ENCODE peak calls at places on chromosomes 3 and 15, in six cellular contexts. S is mesenchymal stem cell, V is IMR-90, Z is H9, X is mesendoderm, O is H1. Y is an unnamed sample.

GRCh38 chr3:46660543-46661523 is 32.6 kb downstream of the ALS2CL start:
- DNase-seq in S (no peak), V (no peak), Z (peak; percentile 28), X (no peak), O (peak; percentile 47), Y (no peak)

GRCh38 chr3:142828703-142829304 is 60.1 kb downstream of the PCOLCE2 start:
- DNase-seq in S (peak; percentile 71), V (peak; percentile 70), Z (peak; percentile 80), X (peak; percentile 82), O (peak; percentile 92), Y (peak; percentile 74)

GRCh38 chr3:188279696-188280398 is 125.9 kb downstream of the LPP start:
- DNase-seq in S (no peak), V (peak; percentile 49), Z (no peak), X (peak; percentile 64), O (no peak), Y (no peak)

GRCh38 chr15:43225201-43225949 is 4.6 kb upstream of the EPB42 start:
- DNase-seq in S (peak; percentile 68), V (peak; percentile 63), Z (peak; percentile 63), X (peak; percentile 74), O (no peak), Y (peak; percentile 37)

GRCh38 chr15:67091966-67092677 is 26.7 kb downstream of the SMAD3 start:
- DNase-seq in S (no peak), V (no peak), Z (no peak), X (peak; percentile 51), O (no peak), Y (no peak)

GRCh38 chr15:88431441-88431840 is 35.7 kb downstream of the MRPL46 start:
- DNase-seq in S (no peak), V (no peak), Z (peak; percentile 66), X (peak; percentile 84), O (no peak), Y (no peak)

GRCh38 chr15:29978411-29979382 is 104.1 kb upstream of the GOLGA8J start:
- DNase-seq in S (peak; percentile 10), V (no peak), Z (no peak), X (no peak), O (no peak), Y (no peak)

GRCh38 chr3:194051554-194052175 is 84.3 kb upstream of the HES1 start:
- DNase-seq in S (no peak), V (no peak), Z (no peak), X (no peak), O (no peak), Y (no peak)

GRCh38 chr3:65946438-65946837 is 92.3 kb downstream of the MAGI1 start:
- DNase-seq in S (no peak), V (peak; percentile 37), Z (no peak), X (no peak), O (no peak), Y (no peak)

GRCh38 chr15:82262422-82263026 is at the start of the genes EFL1 and SAXO2:
- DNase-seq in S (peak; percentile 92), V (peak; percentile 80), Z (peak; percentile 94), X (peak; percentile 96), O (peak; percentile 92), Y (peak; percentile 85)

GRCh38 chr15:49982586-49982985 is 136.4 kb downstream of the ATP8B4 start:
- DNase-seq in S (peak; percentile 76), V (peak; percentile 89), Z (no peak), X (no peak), O (no peak), Y (no peak)

GRCh38 chr3:171811059-171811912 is 1.0 kb upstream of the PLD1 start:
- DNase-seq in S (peak; percentile 99), V (peak; percentile 99), Z (no peak), X (no peak), O (no peak), Y (no peak)

GRCh38 chr3:103381286-103381685 is 946.5 kb downstream of the ZPLD1 start:
- DNase-seq in S (no peak), V (no peak), Z (no peak), X (no peak), O (no peak), Y (no peak)

GRCh38 chr3:128489860-128490649 is 2.9 kb downstream of the GATA2 start:
- DNase-seq in S (peak; percentile 49), V (no peak), Z (peak; percentile 71), X (peak; percentile 92), O (peak; percentile 81), Y (no peak)
- H3K23ac ChIP-seq in S (no peak overlapping the region), V (peak overlapping the region; percentile 76), Z (no peak overlapping the region), X (peak overlapping the region; percentile 87), O (no peak overlapping the region), Y (no peak overlapping the region)

DNA sequence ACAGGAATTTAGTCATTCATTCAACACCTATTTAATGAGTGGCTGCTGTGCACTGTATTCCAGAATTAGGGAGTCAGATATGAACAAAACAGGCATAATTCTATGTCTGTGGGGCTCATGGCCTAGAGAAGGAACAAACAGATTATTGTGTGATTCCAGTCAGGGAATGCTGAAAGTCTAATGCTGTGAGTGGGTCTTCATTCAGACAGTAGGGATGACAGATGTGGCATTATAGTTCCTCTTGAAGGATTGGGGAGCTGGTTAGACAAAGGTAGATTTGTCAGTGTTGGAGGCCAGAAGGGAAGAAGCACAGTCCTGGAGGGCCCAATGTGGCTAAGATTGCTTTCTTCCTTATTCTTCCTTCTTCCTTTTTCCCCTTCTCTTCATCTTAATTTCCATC is 226.4 kb upstream of the EIF1B start:
- DNase-seq in S (no peak), V (no peak), Z (no peak), X (no peak), O (no peak), Y (no peak)
- H2BK15ac ChIP-seq in S (no peak overlapping the region), V (no peak overlapping the region), Z (no peak overlapping the region), X (no peak overlapping the region), O (no peak overlapping the region), Y (no peak overlapping the region)

GRCh38 chr3:27577504-27577903 is 93.3 kb upstream of the SLC4A7 start:
- DNase-seq in S (no peak), V (no peak), Z (no peak), X (no peak), O (no peak), Y (no peak)
- H4K8ac ChIP-seq in S (no peak overlapping the region), V (no peak overlapping the region), Z (no peak overlapping the region), X (no peak overlapping the region), O (no peak overlapping the region), Y (no peak overlapping the region)

GRCh38 chr15:59736181-59736580 is 47.1 kb upstream of the BNIP2 start:
- DNase-seq in S (no peak), V (no peak), Z (peak; percentile 35), X (peak; percentile 15), O (no peak), Y (no peak)
- H3K23ac ChIP-seq in S (no peak overlapping the region), V (no peak overlapping the region), Z (no peak overlapping the region), X (no peak overlapping the region), O (no peak overlapping the region), Y (no peak overlapping the region)

DNA sequence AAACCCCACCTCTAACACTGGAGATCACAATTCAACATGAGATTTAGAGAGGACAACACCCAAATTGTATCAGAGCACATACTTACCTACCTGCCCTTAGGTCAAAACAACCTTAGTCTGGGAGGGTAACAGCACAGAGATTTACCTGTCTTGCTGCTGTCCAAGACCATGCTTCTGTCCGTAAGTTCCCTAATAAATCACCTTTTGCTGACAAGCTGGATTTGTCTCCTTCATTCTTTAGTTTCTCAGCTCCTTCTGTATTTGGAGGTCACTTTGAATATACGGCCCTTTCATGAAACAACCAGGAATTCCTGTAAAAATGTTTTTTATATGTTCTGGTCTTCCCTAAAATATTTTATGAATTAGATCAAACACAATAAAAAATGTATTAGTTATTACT is 1.6 kb upstream of the ABHD5 start:
- DNase-seq in S (no peak), V (no peak), Z (no peak), X (no peak), O (no peak), Y (no peak)
- H2BK15ac ChIP-seq in S (no peak overlapping the region), V (no peak overlapping the region), Z (no peak overlapping the region), X (no peak overlapping the region), O (no peak overlapping the region), Y (no peak overlapping the region)

GRCh38 chr3:169657351-169658124 is 6.0 kb downstream of the MECOM start:
- DNase-seq in S (no peak), V (no peak), Z (no peak), X (no peak), O (no peak), Y (no peak)

GRCh38 chr3:169659858-169660614 is 3.5 kb downstream of the MECOM start:
- DNase-seq in S (no peak), V (no peak), Z (peak; percentile 49), X (no peak), O (peak; percentile 54), Y (peak; percentile 12)

GRCh38 chr3:169660709-169661566 is 2.6 kb downstream of the MECOM start:
- DNase-seq in S (peak; percentile 51), V (peak; percentile 46), Z (no peak), X (no peak), O (peak; percentile 52), Y (peak; percentile 27)

GRCh38 chr3:169659096-169659521 is 4.4 kb downstream of the MECOM start:
- DNase-seq in S (no peak), V (no peak), Z (peak; percentile 49), X (peak; percentile 67), O (peak; percentile 54), Y (peak; percentile 36)

DNA sequence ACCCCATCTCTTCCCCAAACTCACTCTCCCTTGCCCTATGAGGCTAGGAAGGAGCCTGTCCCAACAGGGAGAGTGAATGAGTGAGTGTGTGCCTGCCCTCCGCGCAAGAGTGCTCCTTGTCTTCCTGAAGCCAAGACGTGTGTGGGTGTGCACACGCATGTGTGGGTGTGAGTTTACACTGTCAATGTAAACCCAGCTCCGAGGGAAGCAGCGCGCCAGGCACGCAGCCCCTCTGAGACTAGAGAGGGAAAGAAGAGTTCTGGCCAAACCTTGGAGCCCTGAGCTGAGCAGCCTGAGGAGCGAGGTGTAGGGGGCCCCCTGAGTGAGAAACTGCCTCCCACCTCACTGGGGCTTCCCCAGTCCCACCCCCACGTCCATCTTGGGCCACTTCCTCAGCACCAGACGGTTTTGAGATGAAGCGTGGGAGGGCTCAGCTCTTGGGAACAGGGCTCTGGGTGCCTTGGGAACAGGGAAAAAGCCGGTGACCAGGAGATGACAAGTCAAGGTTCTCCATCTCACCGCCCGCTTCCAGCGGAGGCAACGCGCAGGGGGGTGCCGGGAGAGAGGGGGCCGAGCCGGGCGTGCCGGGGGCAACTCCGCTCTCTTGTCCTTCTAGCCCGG is 5.1 kb downstream of the MECOM start:
- DNase-seq in S (no peak), V (peak; percentile 35), Z (peak; percentile 45), X (no peak), O (peak; percentile 69), Y (peak; percentile 29)
- H4K8ac ChIP-seq in S (no peak overlapping the region), V (no peak overlapping the region), Z (no peak overlapping the region), X (no peak overlapping the region), O (no peak overlapping the region), Y (no peak overlapping the region)

Y was measured in neuronal stem cell.